ENCODE peak calls at places on chromosome 17, in six cellular contexts. F, W, N, O, T and J are unnamed samples.

GRCh38 chr17:6095501-6095900 is 25.3 kb downstream of the WSCD1 start:
- DNase-seq in O (no peak), N (no peak), W (no peak), F (no peak), T (no peak), J (no peak)

GRCh38 chr17:7141824-7142223 is 27.2 kb upstream of the ASGR2 start:
- DNase-seq in O (no peak), F (no peak), T (no peak), N (no peak), W (no peak), J (peak; percentile 58)

GRCh38 chr17:76442341-76443338 is 10.3 kb downstream of the UBE2O start:
- DNase-seq in O (peak; percentile 66), W (no peak), T (no peak), F (no peak), N (no peak), J (no peak)

GRCh38 chr17:51389875-51390274 is 129.5 kb downstream of the UTP18 start:
- DNase-seq in F (no peak), T (no peak), N (no peak), O (no peak), W (no peak), J (no peak)

GRCh38 chr17:79810138-79811027 is 13.5 kb upstream of the CBX8 start:
- DNase-seq in T (peak; percentile 89), N (peak; percentile 92), F (peak; percentile 78), O (peak; percentile 76), W (peak; percentile 88), J (peak; percentile 76)

GRCh38 chr17:80501739-80502577 is 25.6 kb upstream of the NPTX1 start:
- DNase-seq in N (peak; percentile 57), T (no peak), W (no peak), O (peak; percentile 97), F (no peak), J (peak; percentile 45)

GRCh38 chr17:73476890-73477350 is 165.1 kb upstream of the CDC42EP4 start:
- DNase-seq in N (no peak), T (no peak), O (no peak), F (no peak), W (no peak), J (no peak)

GRCh38 chr17:19706791-19707727 is 9.3 kb downstream of the SLC47A2 start:
- DNase-seq in O (no peak), F (no peak), T (no peak), N (no peak), W (peak; percentile 1), J (no peak)

GRCh38 chr17:42404326-42405055 is 16.2 kb upstream of the STAT3 start:
- DNase-seq in F (no peak), T (no peak), W (no peak), O (no peak), N (no peak), J (no peak)

GRCh38 chr17:59365383-59365981 is 34.0 kb downstream of the YPEL2 start:
- DNase-seq in N (no peak), O (no peak), W (peak; percentile 76), T (no peak), F (peak; percentile 35), J (no peak)

GRCh38 chr17:72858826-72859495 is 233.5 kb downstream of the SLC39A11 start:
- DNase-seq in N (no peak), T (no peak), O (no peak), F (no peak), W (no peak), J (no peak)

GRCh38 chr17:46908352-46908751 is 14.6 kb upstream of the GOSR2 start:
- DNase-seq in N (no peak), T (no peak), W (no peak), O (no peak), F (no peak), J (no peak)

GRCh38 chr17:42531455-42532354 is 4.3 kb upstream of the NAGLU start:
- DNase-seq in N (no peak), W (peak; percentile 64), T (peak; percentile 80), O (peak; percentile 34), F (peak; percentile 32), J (no peak)

GRCh38 chr17:266219-266618 is 84.8 kb upstream of the DOC2B start:
- DNase-seq in W (no peak), T (no peak), F (no peak), O (no peak), N (no peak), J (no peak)

GRCh38 chr17:13921841-13922776 is 147.2 kb upstream of the COX10 start:
- DNase-seq in W (no peak), F (no peak), T (peak; percentile 8), O (no peak), N (no peak), J (no peak)

GRCh38 chr17:45146616-45147101 is 1.6 kb upstream of the HEXIM1 start:
- DNase-seq in O (peak; percentile 82), W (no peak), T (no peak), N (no peak), F (peak; percentile 13), J (peak; percentile 91)

GRCh38 chr17:3953542-3953941 is 10.7 kb downstream of the ATP2A3 start:
- DNase-seq in O (no peak), F (no peak), T (no peak), W (no peak), N (no peak), J (no peak)

GRCh38 chr17:2736956-2737355 is 12.5 kb downstream of the CCDC92B start:
- DNase-seq in O (no peak), F (no peak), W (no peak), T (no peak), N (no peak), J (no peak)

GRCh38 chr17:47895254-47895855 is 681 bp upstream of the SP2 start:
- DNase-seq in F (peak; percentile 42), T (no peak), W (no peak), O (peak; percentile 17), N (peak; percentile 31), J (peak; percentile 65)

GRCh38 chr17:27496501-27496943 is 40.3 kb downstream of the KSR1 start:
- DNase-seq in O (no peak), W (no peak), N (peak; percentile 78), F (no peak), T (peak; percentile 69), J (no peak)

GRCh38 chr17:27494192-27495091 is 38.2 kb downstream of the KSR1 start:
- DNase-seq in T (peak; percentile 64), F (no peak), O (peak; percentile 42), N (peak; percentile 71), W (no peak), J (peak; percentile 76)

GRCh38 chr17:27495460-27495859 is 39.2 kb downstream of the KSR1 start:
- DNase-seq in F (peak; percentile 37), N (no peak), O (no peak), T (no peak), W (no peak), J (no peak)

GRCh38 chr17:27496971-27497370 is 40.7 kb downstream of the KSR1 start:
- DNase-seq in T (no peak), O (no peak), W (no peak), F (no peak), N (no peak), J (no peak)

DNA sequence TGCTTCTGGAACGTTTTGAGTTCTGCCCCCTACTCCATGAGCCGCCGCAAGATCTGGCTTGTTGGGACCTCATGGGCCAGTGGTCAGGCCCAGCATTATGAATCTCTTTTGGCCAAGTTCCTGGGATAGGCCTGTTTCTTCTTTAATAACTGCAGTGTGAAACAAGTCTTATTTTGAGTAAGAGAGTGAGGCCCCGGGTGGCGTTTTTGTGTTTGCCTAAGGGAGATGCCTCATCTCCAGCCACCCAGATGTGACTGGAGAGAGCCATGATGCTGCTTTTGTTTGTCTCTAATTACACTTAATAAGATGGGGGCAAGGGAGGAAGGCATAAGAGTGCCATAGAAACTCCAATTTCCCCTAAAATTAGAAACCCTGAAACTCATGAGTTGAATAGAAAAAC is 39.8 kb downstream of the KSR1 start:
- DNase-seq in N (no peak), F (no peak), W (no peak), T (no peak), O (no peak), J (no peak)
- H3K4me2 ChIP-seq in N (peak overlapping the region; percentile 88), F (peak overlapping the region; percentile 16), W (no peak overlapping the region), T (peak overlapping the region; percentile 40), O (no peak overlapping the region), J (peak overlapping the region; percentile 85)

DNA sequence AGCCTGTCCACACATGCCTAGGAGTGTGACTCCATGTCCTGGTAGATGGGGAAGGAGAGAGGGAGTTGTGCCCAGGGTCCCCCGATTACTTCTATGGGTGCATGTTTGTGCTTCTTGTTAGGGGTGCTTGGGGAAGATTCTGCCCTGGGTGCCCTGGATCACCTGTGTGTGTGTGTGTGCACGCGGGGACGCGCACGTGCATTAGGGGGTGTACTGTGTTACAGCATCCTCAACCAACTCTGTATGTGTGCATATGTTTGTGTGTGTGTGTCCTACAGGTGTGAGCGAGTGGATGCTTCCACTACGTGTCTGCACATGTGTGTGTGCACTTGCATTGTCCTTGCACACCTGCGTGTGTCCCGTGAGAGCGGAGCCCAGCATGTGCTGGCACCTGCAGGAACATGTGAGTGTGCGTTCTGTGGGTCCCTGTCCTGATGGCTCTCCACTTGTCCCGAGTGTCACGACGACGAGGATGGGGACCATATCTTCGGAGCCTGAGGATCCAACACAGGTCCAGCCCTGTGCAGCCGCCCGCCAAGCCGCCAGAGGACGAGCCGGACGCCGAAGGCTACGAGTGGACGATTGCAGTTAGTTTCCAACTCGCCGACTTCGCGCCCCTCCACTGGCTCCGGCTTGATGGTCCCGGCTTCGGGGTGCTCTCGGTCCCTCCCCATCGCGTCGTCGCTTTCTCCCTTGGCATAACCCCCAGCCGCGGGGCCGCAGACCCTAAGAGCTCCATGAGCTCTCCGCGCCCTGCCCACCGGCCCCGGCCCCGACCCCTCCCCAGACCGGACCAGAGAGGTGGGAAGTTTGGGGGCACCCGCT is 6.0 kb upstream of the TBC1D3B start:
- DNase-seq in O (no peak), N (no peak), F (no peak), T (peak; percentile 83), W (no peak), J (no peak)
- TF ChIP-seq CTCF in O (no peak), N (no peak), F (no peak), T (no peak), W (no peak), J (no peak)

GRCh38 chr17:34714475-34715410 is 135.4 kb downstream of the TMEM132E start:
- DNase-seq in N (no peak), O (no peak), W (no peak), F (no peak), T (no peak), J (no peak)

GRCh38 chr17:34717092-34717491 is 137.7 kb downstream of the TMEM132E start:
- DNase-seq in O (no peak), W (no peak), N (no peak), T (no peak), F (no peak), J (no peak)

GRCh38 chr17:34713687-34714086 is 134.3 kb downstream of the TMEM132E start:
- DNase-seq in F (no peak), W (no peak), N (no peak), T (no peak), O (no peak), J (no peak)

GRCh38 chr17:34716291-34716690 is 136.9 kb downstream of the TMEM132E start:
- DNase-seq in W (no peak), O (no peak), T (no peak), N (no peak), F (no peak), J (no peak)

DNA sequence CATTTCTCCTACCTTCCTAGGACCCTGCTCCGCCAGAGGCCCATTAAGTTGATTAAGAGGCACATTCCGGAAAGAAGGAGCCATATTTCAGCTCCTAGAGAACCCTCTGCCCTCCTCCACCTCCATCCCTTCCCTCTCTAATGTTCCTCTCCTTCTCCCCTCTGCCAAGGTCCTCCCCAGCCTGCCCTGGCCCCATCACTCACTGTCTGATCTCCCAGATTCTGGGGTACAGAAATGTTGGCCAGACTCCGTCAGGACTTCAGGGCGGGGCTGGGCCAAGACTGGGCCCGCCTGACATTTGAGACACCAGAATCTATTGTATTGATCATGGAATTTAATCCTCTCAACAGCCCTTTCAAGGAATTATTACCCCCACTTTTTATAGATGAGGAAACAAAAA is 136.1 kb downstream of the TMEM132E start:
- DNase-seq in W (no peak), N (no peak), O (no peak), F (no peak), T (no peak), J (no peak)
- H3K4me2 ChIP-seq in W (no peak overlapping the region), N (no peak overlapping the region), O (no peak overlapping the region), F (no peak overlapping the region), T (no peak overlapping the region), J (no peak overlapping the region)

GRCh38 chr17:39621523-39622379 is 5.0 kb upstream of the PPP1R1B start:
- DNase-seq in O (peak; percentile 69), T (peak; percentile 84), W (peak; percentile 82), F (peak; percentile 87), N (peak; percentile 94), J (peak; percentile 60)
- TF ChIP-seq CTCF in O (peak; percentile 100), T (peak; percentile 100), W (peak; percentile 100), F (peak; percentile 100), N (peak; percentile 100), J (peak; percentile 100)